ENCODE peak calls at places on chromosomes 6 and 20, in six cellular contexts. One of them, this sample, is unnamed.

GRCh38 chr6:119079288-119079809 is 885 bp upstream of the FAM184A start:
- DNase-seq in brain microvascular endothelial cell: peak
- DNase-seq in left cardiac atrium: no peak
- DNase-seq in germinal center: no peak
- DNase-seq in cardiac muscle cell: no peak
- DNase-seq in stimulated activated CD4-positive, alpha-beta T cell treated with anti-CD3 and anti-CD28 coated beads, Interleukin-4, amount 100 ng/mL, for 24 hours: peak
- DNase-seq in this sample: no peak

GRCh38 chr20:38674178-38675133 is 49.8 kb upstream of the SLC32A1 start:
- DNase-seq in brain microvascular endothelial cell: peak
- DNase-seq in left cardiac atrium: peak
- DNase-seq in germinal center: peak
- DNase-seq in cardiac muscle cell: peak
- DNase-seq in stimulated activated CD4-positive, alpha-beta T cell treated with anti-CD3 and anti-CD28 coated beads, Interleukin-4, amount 100 ng/mL, for 24 hours: peak
- DNase-seq in this sample: peak

GRCh38 chr6:36130672-36131516 is 581 bp downstream of the MAPK13 start:
- DNase-seq in brain microvascular endothelial cell: no peak
- DNase-seq in left cardiac atrium: no peak
- DNase-seq in germinal center: peak
- DNase-seq in cardiac muscle cell: no peak
- DNase-seq in stimulated activated CD4-positive, alpha-beta T cell treated with anti-CD3 and anti-CD28 coated beads, Interleukin-4, amount 100 ng/mL, for 24 hours: peak
- DNase-seq in this sample: no peak

GRCh38 chr20:38726849-38727601 is 2.7 kb downstream of the SLC32A1 start:
- DNase-seq in brain microvascular endothelial cell: no peak
- DNase-seq in left cardiac atrium: peak
- DNase-seq in germinal center: peak
- DNase-seq in cardiac muscle cell: peak
- DNase-seq in stimulated activated CD4-positive, alpha-beta T cell treated with anti-CD3 and anti-CD28 coated beads, Interleukin-4, amount 100 ng/mL, for 24 hours: peak
- DNase-seq in this sample: no peak

GRCh38 chr6:100343678-100344077 is 121.0 kb downstream of the SIM1 start:
- DNase-seq in brain microvascular endothelial cell: peak
- DNase-seq in left cardiac atrium: no peak
- DNase-seq in germinal center: no peak
- DNase-seq in cardiac muscle cell: no peak
- DNase-seq in stimulated activated CD4-positive, alpha-beta T cell treated with anti-CD3 and anti-CD28 coated beads, Interleukin-4, amount 100 ng/mL, for 24 hours: no peak
- DNase-seq in this sample: no peak

GRCh38 chr6:85923013-85923430 is 280.3 kb upstream of the SYNCRIP start:
- DNase-seq in brain microvascular endothelial cell: peak
- DNase-seq in left cardiac atrium: no peak
- DNase-seq in germinal center: no peak
- DNase-seq in cardiac muscle cell: peak
- DNase-seq in stimulated activated CD4-positive, alpha-beta T cell treated with anti-CD3 and anti-CD28 coated beads, Interleukin-4, amount 100 ng/mL, for 24 hours: peak
- DNase-seq in this sample: no peak

GRCh38 chr6:47407295-47408281 is 70.0 kb upstream of the CD2AP start:
- DNase-seq in brain microvascular endothelial cell: peak
- DNase-seq in left cardiac atrium: no peak
- DNase-seq in germinal center: no peak
- DNase-seq in cardiac muscle cell: no peak
- DNase-seq in stimulated activated CD4-positive, alpha-beta T cell treated with anti-CD3 and anti-CD28 coated beads, Interleukin-4, amount 100 ng/mL, for 24 hours: no peak
- DNase-seq in this sample: no peak

GRCh38 chr6:100084301-100085161 is 90.5 kb upstream of the MCHR2 start:
- DNase-seq in brain microvascular endothelial cell: no peak
- DNase-seq in left cardiac atrium: no peak
- DNase-seq in germinal center: no peak
- DNase-seq in cardiac muscle cell: no peak
- DNase-seq in stimulated activated CD4-positive, alpha-beta T cell treated with anti-CD3 and anti-CD28 coated beads, Interleukin-4, amount 100 ng/mL, for 24 hours: no peak
- DNase-seq in this sample: no peak

GRCh38 chr6:134446901-134447300 is 129.0 kb upstream of the SGK1 start:
- DNase-seq in brain microvascular endothelial cell: no peak
- DNase-seq in left cardiac atrium: no peak
- DNase-seq in germinal center: no peak
- DNase-seq in cardiac muscle cell: no peak
- DNase-seq in stimulated activated CD4-positive, alpha-beta T cell treated with anti-CD3 and anti-CD28 coated beads, Interleukin-4, amount 100 ng/mL, for 24 hours: no peak
- DNase-seq in this sample: no peak

GRCh38 chr6:17583811-17584210 is 16.3 kb upstream of the FAM8A1 start:
- DNase-seq in brain microvascular endothelial cell: peak
- DNase-seq in left cardiac atrium: peak
- DNase-seq in germinal center: no peak
- DNase-seq in cardiac muscle cell: no peak
- DNase-seq in stimulated activated CD4-positive, alpha-beta T cell treated with anti-CD3 and anti-CD28 coated beads, Interleukin-4, amount 100 ng/mL, for 24 hours: no peak
- DNase-seq in this sample: no peak